ENCODE peak calls at places on chromosomes 6 and 20, in ten cellular contexts. D is GM23338; S is kidney tubule cell; A is activated CD4-positive, alpha-beta T cell treated with anti-CD3 and anti-CD28 coated beads, Interleukin-2, amount 50 U/mL, for 1 hour; U is T1000; K is heart right ventricle; L is GM23248; O is HEK293T; V is activated naive CD4-positive, alpha-beta T cell; C is Kasumi-1. W is an unnamed sample.
A peak's percentile ranks its signal among the peaks of the same experiment; 100 is the strongest.

GRCh38 chr6:14333556-14334305 is 216.2 kb downstream of the CD83 start:
- DNase-seq in D (no peak), L (peak; percentile 63), U (no peak), V (no peak), A (no peak), C (no peak), O (no peak), K (no peak), S (peak; percentile 13), W (no peak)

GRCh38 chr6:17281100-17281496 is at the start of gene RBM24:
- DNase-seq in C (no peak), O (peak; percentile 58), S (peak; percentile 59), D (peak; percentile 80), U (peak; percentile 30), L (peak; percentile 89), K (peak; percentile 52), A (no peak), V (no peak), W (peak; percentile 63)

GRCh38 chr20:31972481-31973386 is 4.8 kb downstream of the XKR7 start:
- DNase-seq in O (no peak), C (no peak), V (no peak), K (no peak), U (no peak), D (peak; percentile 55), S (peak; percentile 93), L (peak; percentile 21), A (no peak), W (no peak)

GRCh38 chr6:15313367-15313766 is 67.5 kb downstream of the JARID2 start:
- DNase-seq in V (no peak), U (no peak), D (no peak), S (no peak), K (peak; percentile 36), L (peak; percentile 34), O (no peak), C (peak; percentile 22), A (no peak), W (no peak)

GRCh38 chr6:104789770-104790190 is 69.9 kb downstream of the HACE1 start:
- DNase-seq in K (no peak), O (peak; percentile 16), A (no peak), L (peak; percentile 69), U (no peak), C (peak; percentile 67), D (peak; percentile 41), V (no peak), S (peak; percentile 67), W (peak; percentile 13)

GRCh38 chr6:3291346-3291745 is 32.6 kb downstream of the PSMG4 start:
- DNase-seq in S (no peak), O (no peak), V (no peak), U (no peak), A (no peak), L (no peak), C (no peak), K (no peak), D (no peak), W (no peak)

GRCh38 chr6:144718431-144718830 is 433.3 kb downstream of the UTRN start:
- DNase-seq in K (no peak), C (no peak), U (no peak), V (no peak), A (no peak), L (peak; percentile 78), D (no peak), S (peak; percentile 70), O (no peak), W (no peak)

GRCh38 chr6:88982720-88983119 is 19.3 kb upstream of the RNGTT start:
- DNase-seq in K (peak; percentile 35), A (no peak), O (peak; percentile 47), D (peak; percentile 78), L (peak; percentile 95), U (no peak), S (peak; percentile 84), V (no peak), C (peak; percentile 80), W (peak; percentile 45)

GRCh38 chr6:28867078-28867414 is 56.7 kb downstream of the TRIM27 start:
- DNase-seq in C (peak; percentile 56), U (no peak), O (no peak), L (peak; percentile 42), S (no peak), D (no peak), V (no peak), K (no peak), A (no peak), W (no peak)

GRCh38 chr20:41476446-41476845 is 109.8 kb upstream of the EMILIN3 start:
- DNase-seq in C (no peak), K (no peak), O (no peak), A (no peak), S (no peak), D (no peak), L (no peak), U (no peak), V (no peak), W (no peak)

GRCh38 chr20:17762873-17763557 is 63.2 kb downstream of the BANF2 start:
- DNase-seq in K (no peak), L (no peak), C (no peak), D (no peak), S (peak; percentile 38), V (no peak), O (no peak), A (no peak), U (no peak), W (no peak)

GRCh38 chr20:16017656-16018055 is 555.6 kb downstream of the KIF16B start:
- DNase-seq in L (no peak), D (no peak), U (peak; percentile 39), V (no peak), C (no peak), O (no peak), K (no peak), A (no peak), S (peak; percentile 72), W (no peak)

GRCh38 chr6:11752350-11752749 is 26.3 kb downstream of the ADTRP start:
- DNase-seq in V (no peak), C (no peak), S (peak; percentile 63), L (peak; percentile 38), U (no peak), A (no peak), D (no peak), O (no peak), K (no peak), W (no peak)

GRCh38 chr6:141321486-141322347 is 811.0 kb upstream of the GJE1 start:
- DNase-seq in L (peak; percentile 31), U (no peak), S (no peak), A (no peak), D (no peak), V (no peak), O (no peak), K (no peak), C (no peak), W (no peak)

GRCh38 chr6:158654498-158654897 is 4.6 kb downstream of the SYTL3 start:
- DNase-seq in V (no peak), A (no peak), U (no peak), D (no peak), S (peak; percentile 82), L (peak; percentile 97), C (no peak), O (no peak), K (peak; percentile 83), W (no peak)

GRCh38 chr6:100768816-100769351 is 112.2 kb downstream of the ASCC3 start:
- DNase-seq in O (no peak), C (no peak), L (no peak), D (no peak), S (no peak), U (no peak), A (no peak), K (no peak), V (no peak), W (no peak)

GRCh38 chr6:168200571-168201134 is 118.9 kb downstream of the DACT2 start:
- DNase-seq in C (no peak), U (no peak), L (no peak), V (no peak), S (no peak), A (no peak), K (no peak), D (no peak), O (no peak), W (peak; percentile 69)

GRCh38 chr20:63073051-63073737 is 66.4 kb upstream of the BHLHE23 start:
- DNase-seq in S (no peak), K (no peak), U (no peak), V (no peak), O (no peak), C (no peak), A (no peak), D (no peak), L (no peak), W (no peak)

GRCh38 chr6:2542858-2543218 is 207.9 kb downstream of the MYLK4 start:
- DNase-seq in K (no peak), A (no peak), C (peak; percentile 94), U (no peak), L (peak; percentile 30), S (peak; percentile 65), D (no peak), V (no peak), O (no peak), W (peak; percentile 29)

GRCh38 chr6:45663181-45664180 is 285.7 kb upstream of the SUPT3H start:
- DNase-seq in V (peak; percentile 14), D (peak; percentile 80), U (no peak), L (peak; percentile 77), K (no peak), O (no peak), S (peak; percentile 40), C (no peak), A (peak; percentile 31), W (no peak)

GRCh38 chr6:17656092-17656491 is 50.6 kb downstream of the NUP153 start:
- DNase-seq in C (no peak), A (no peak), K (no peak), O (no peak), L (peak; percentile 15), U (no peak), D (no peak), S (no peak), V (no peak), W (no peak)

GRCh38 chr20:40682104-40683045 is 6.7 kb downstream of the MAFB start:
- DNase-seq in L (peak; percentile 61), D (peak; percentile 54), S (no peak), V (no peak), A (no peak), O (no peak), C (no peak), U (no peak), K (no peak), W (peak; percentile 81)

GRCh38 chr6:28802417-28803336 is 121.1 kb downstream of the TRIM27 start:
- DNase-seq in D (peak; percentile 68), O (peak; percentile 41), S (peak; percentile 88), K (no peak), U (no peak), L (peak; percentile 54), V (no peak), A (no peak), C (no peak), W (no peak)

GRCh38 chr6:144809120-144809519 is 524.0 kb downstream of the UTRN start:
- DNase-seq in A (no peak), S (peak; percentile 84), O (no peak), D (no peak), K (no peak), C (no peak), L (peak; percentile 67), V (no peak), U (no peak), W (no peak)

GRCh38 chr6:16854986-16855385 is 93.7 kb upstream of the ATXN1 start:
- DNase-seq in U (no peak), A (no peak), K (no peak), O (no peak), C (no peak), V (no peak), L (peak; percentile 33), S (no peak), D (no peak), W (no peak)

GRCh38 chr6:140071601-140072062 is 697.2 kb upstream of the CITED2 start:
- DNase-seq in S (peak; percentile 65), V (no peak), U (no peak), C (no peak), A (no peak), O (no peak), D (no peak), L (peak; percentile 87), K (no peak), W (no peak)

GRCh38 chr6:108744244-108744972 is 103.8 kb upstream of the ARMC2 start:
- DNase-seq in V (no peak), D (no peak), A (no peak), L (no peak), C (no peak), U (no peak), K (no peak), S (no peak), O (no peak), W (no peak)

GRCh38 chr6:170295519-170296422 is 4.9 kb upstream of the DLL1 start:
- DNase-seq in O (peak; percentile 67), K (no peak), S (peak; percentile 26), C (peak; percentile 18), A (peak; percentile 44), V (no peak), D (peak; percentile 95), L (peak; percentile 59), U (peak; percentile 36), W (peak; percentile 74)